ENCODE peak calls at places on chromosomes 3 and 15, in nine cellular contexts. E, U, K, Z, F, Y, R, D and Q are unnamed samples.

GRCh38 chr3:107235923-107236315 is 141.3 kb upstream of the CCDC54 start:
- DNase-seq in E (peak; percentile 91), U (peak; percentile 97), K (peak; percentile 82), Z (peak; percentile 77), F (peak; percentile 43), Y (peak; percentile 40), R (peak; percentile 67), D (peak; percentile 17), Q (peak; percentile 82)

GRCh38 chr3:146503459-146504202 is 34.3 kb upstream of the PLSCR2 start:
- DNase-seq in E (no peak), U (no peak), K (no peak), Z (peak; percentile 94), F (no peak), Y (no peak), R (no peak), D (no peak), Q (no peak)

GRCh38 chr3:179589143-179589542 is 15.3 kb downstream of the MRPL47 start:
- DNase-seq in E (no peak), U (no peak), K (no peak), Z (no peak), F (no peak), Y (no peak), R (no peak), D (no peak), Q (no peak)

GRCh38 chr3:107429330-107430181 is 52.3 kb downstream of the CCDC54 start:
- DNase-seq in E (peak; percentile 88), U (peak; percentile 92), K (peak; percentile 74), Z (peak; percentile 89), F (peak; percentile 74), Y (peak; percentile 51), R (peak; percentile 5), D (peak; percentile 64), Q (peak; percentile 85)

GRCh38 chr3:177108648-177109047 is 88.6 kb downstream of the TBL1XR1 start:
- DNase-seq in E (no peak), U (no peak), K (no peak), Z (no peak), F (no peak), Y (no peak), R (no peak), D (no peak), Q (no peak)

GRCh38 chr3:52238193-52238760 is 681 bp downstream of the TWF2 start:
- DNase-seq in E (no peak), U (no peak), K (no peak), Z (no peak), F (no peak), Y (no peak), R (no peak), D (no peak), Q (no peak)

GRCh38 chr3:36893137-36893557 is 51.7 kb downstream of the TRANK1 start:
- DNase-seq in E (no peak), U (peak; percentile 41), K (peak; percentile 79), Z (peak; percentile 80), F (no peak), Y (no peak), R (peak; percentile 88), D (peak; percentile 42), Q (peak; percentile 43)

GRCh38 chr3:50150863-50151686 is 4.0 kb upstream of the SEMA3F start:
- DNase-seq in E (peak; percentile 88), U (no peak), K (no peak), Z (no peak), F (no peak), Y (no peak), R (no peak), D (no peak), Q (peak; percentile 73)

GRCh38 chr15:76347507-76348055 is 11.0 kb downstream of the ISL2 start:
- DNase-seq in E (no peak), U (no peak), K (no peak), Z (no peak), F (no peak), Y (no peak), R (no peak), D (no peak), Q (no peak)

GRCh38 chr3:130609166-130609574 is 92.2 kb downstream of the COL6A6 start:
- DNase-seq in E (no peak), U (peak; percentile 74), K (no peak), Z (no peak), F (no peak), Y (no peak), R (no peak), D (no peak), Q (no peak)

GRCh38 chr3:16313955-16314645 is 49.1 kb downstream of the OXNAD1 start:
- DNase-seq in E (no peak), U (no peak), K (no peak), Z (no peak), F (no peak), Y (no peak), R (no peak), D (no peak), Q (no peak)

GRCh38 chr3:126287536-126288181 is 69.5 kb downstream of the KLF15 start:
- DNase-seq in E (peak; percentile 27), U (peak; percentile 11), K (peak; percentile 86), Z (peak; percentile 48), F (peak; percentile 65), Y (no peak), R (no peak), D (peak; percentile 65), Q (peak; percentile 78)

GRCh38 chr3:45205126-45205525 is 21.0 kb downstream of the TMEM158 start:
- DNase-seq in E (no peak), U (no peak), K (no peak), Z (peak; percentile 32), F (no peak), Y (no peak), R (no peak), D (no peak), Q (no peak)

GRCh38 chr15:98884894-98885293 is 122.7 kb downstream of the PGPEP1L start:
- DNase-seq in E (no peak), U (no peak), K (no peak), Z (no peak), F (no peak), Y (no peak), R (no peak), D (no peak), Q (no peak)

GRCh38 chr3:186099178-186099577 is 9.7 kb downstream of the ETV5 start:
- DNase-seq in E (peak; percentile 93), U (peak; percentile 57), K (no peak), Z (peak; percentile 82), F (peak; percentile 8), Y (no peak), R (peak; percentile 75), D (no peak), Q (no peak)

GRCh38 chr3:17372811-17373210 is 369.6 kb downstream of the TBC1D5 start:
- DNase-seq in E (no peak), U (no peak), K (no peak), Z (peak; percentile 81), F (no peak), Y (no peak), R (no peak), D (no peak), Q (no peak)

GRCh38 chr3:55309336-55309735 is 177.8 kb downstream of the WNT5A start:
- DNase-seq in E (no peak), U (no peak), K (no peak), Z (peak; percentile 63), F (no peak), Y (no peak), R (no peak), D (no peak), Q (no peak)

GRCh38 chr3:159252772-159253384 is 451.0 kb downstream of the MFSD1 start:
- DNase-seq in E (peak; percentile 62), U (peak; percentile 76), K (peak; percentile 43), Z (peak; percentile 73), F (no peak), Y (no peak), R (peak; percentile 37), D (no peak), Q (peak; percentile 23)